ENCODE peak calls at places on chromosomes 12 and 14, in ten cellular contexts. Y is Calu3; X is stimulated activated naive CD8-positive, alpha-beta T cell treated with anti-CD3 and anti-CD28 coated beads, Interleukin-15, amount 100 ng/mL, for 72 hours; B is gastrocnemius medialis; F is activated CD4-positive, alpha-beta T cell treated with anti-CD3 and anti-CD28 coated beads, Interleukin-2, amount 50 U/mL, for 48 hours; C is SW 1271; N is hypothalamus; W is activated naive CD8-positive, alpha-beta T cell treated with anti-CD3 and anti-CD28 coated beads, Interleukin-2, amount 50 U/mL, for 24 hours; M is A549; R is nucleus accumbens. K is an unnamed sample.

GRCh38 chr14:37720131-37720530 is 124.7 kb downstream of the TTC6 start:
- DNase-seq in C (no peak), F (no peak), M (no peak), Y (no peak), R (no peak), B (no peak), X (no peak), W (no peak), N (no peak), K (no peak)

GRCh38 chr12:24373004-24373403 is 423.5 kb upstream of the SOX5 start:
- DNase-seq in R (no peak), B (no peak), X (no peak), W (no peak), N (no peak), C (no peak), Y (no peak), F (no peak), M (no peak), K (no peak)

GRCh38 chr12:118582863-118583262 is 206.5 kb downstream of the SUDS3 start:
- DNase-seq in X (no peak), B (no peak), C (no peak), M (no peak), W (no peak), F (no peak), R (no peak), Y (no peak), N (no peak), K (no peak)

GRCh38 chr12:89244536-89244935 is 107.8 kb downstream of the DUSP6 start:
- DNase-seq in M (no peak), W (no peak), X (peak), F (peak), Y (no peak), B (no peak), C (no peak), N (no peak), R (no peak), K (no peak)

GRCh38 chr12:116863275-116863767 is 17.9 kb downstream of the HRK start:
- DNase-seq in C (no peak), W (no peak), M (peak), F (peak), N (no peak), R (no peak), B (no peak), X (peak), Y (no peak), K (no peak)

GRCh38 chr14:44404599-44405349 is 102.3 kb downstream of the FSCB start:
- DNase-seq in F (no peak), W (no peak), B (no peak), N (no peak), X (no peak), M (no peak), Y (no peak), C (no peak), R (no peak), K (no peak)

GRCh38 chr14:61780125-61780524 is 17.9 kb downstream of the SNAPC1 start:
- DNase-seq in M (no peak), W (no peak), X (peak), N (no peak), F (no peak), R (no peak), Y (no peak), B (no peak), C (no peak), K (no peak)

GRCh38 chr12:53726342-53726741 is 910 bp downstream of the CALCOCO1 start:
- DNase-seq in Y (no peak), B (no peak), R (no peak), C (no peak), W (no peak), F (no peak), X (no peak), M (no peak), N (no peak), K (no peak)

GRCh38 chr12:125773033-125773432 is 707.8 kb downstream of the AACS start:
- DNase-seq in M (peak), C (no peak), B (no peak), W (peak), X (peak), Y (peak), R (no peak), N (no peak), F (peak), K (peak)

GRCh38 chr12:57352166-57352565 is 78.7 kb downstream of the R3HDM2 start:
- DNase-seq in C (no peak), W (no peak), X (no peak), M (no peak), N (no peak), Y (no peak), F (no peak), R (no peak), B (no peak), K (no peak)

GRCh38 chr12:95277139-95277538 is 59.5 kb downstream of the VEZT start:
- DNase-seq in R (no peak), C (no peak), Y (no peak), B (no peak), W (no peak), M (no peak), F (no peak), N (no peak), X (no peak), K (no peak)

GRCh38 chr14:58746261-58746660 is 108.5 kb downstream of the DACT1 start:
- DNase-seq in X (no peak), B (no peak), Y (peak), F (no peak), R (no peak), W (no peak), M (peak), N (no peak), C (no peak), K (peak)

GRCh38 chr12:25997401-25997973 is 39.0 kb downstream of the RASSF8 start:
- DNase-seq in W (no peak), M (peak), X (no peak), C (peak), Y (no peak), F (no peak), N (no peak), B (no peak), R (no peak), K (no peak)

GRCh38 chr12:70180140-70180539 is 63.1 kb upstream of the CNOT2 start:
- DNase-seq in X (no peak), C (no peak), F (no peak), W (no peak), N (peak), M (no peak), Y (no peak), B (no peak), R (peak), K (no peak)

GRCh38 chr12:54958048-54958658 is 26.4 kb downstream of the TESPA1 start:
- DNase-seq in R (no peak), X (peak), Y (peak), N (peak), M (peak), F (peak), B (peak), W (peak), C (no peak), K (peak)

GRCh38 chr12:107033758-107034739 is 47.1 kb upstream of the MTERF2 start:
- DNase-seq in X (no peak), W (no peak), N (no peak), B (no peak), F (no peak), R (no peak), C (no peak), M (no peak), Y (no peak), K (no peak)

GRCh38 chr12:22051114-22051698 is 5.2 kb downstream of the CMAS start:
- DNase-seq in M (no peak), C (no peak), Y (no peak), X (no peak), F (no peak), B (no peak), W (no peak), N (no peak), R (no peak), K (no peak)